ENCODE peak calls at places on chromosomes 3 and 15, in seven cellular contexts. T, J, M, H, P, K and R are unnamed samples.

GRCh38 chr15:100525894-100526512 is 2.7 kb downstream of the CERS3 start:
- DNase-seq in H (peak), P (no peak), T (no peak), K (no peak), M (no peak), J (no peak), R (no peak)

GRCh38 chr3:87361271-87361670 is 84.9 kb upstream of the POU1F1 start:
- DNase-seq in K (no peak), M (no peak), H (no peak), T (no peak), J (no peak), P (no peak), R (no peak)

GRCh38 chr15:99125061-99125990 is 20.4 kb downstream of the SYNM start:
- DNase-seq in T (no peak), M (no peak), P (no peak), H (no peak), J (no peak), K (peak), R (no peak)

GRCh38 chr15:30791239-30791638 is 112.5 kb upstream of the FAN1 start:
- DNase-seq in H (no peak), P (no peak), M (no peak), K (no peak), J (no peak), T (no peak), R (no peak)

GRCh38 chr3:146078031-146078430 is 83.0 kb downstream of the PLOD2 start:
- DNase-seq in P (no peak), K (no peak), M (no peak), H (no peak), T (no peak), J (no peak), R (no peak)

GRCh38 chr15:90644946-90645725 is 72.0 kb upstream of the BLM start:
- DNase-seq in K (peak), H (no peak), M (no peak), J (no peak), P (no peak), T (no peak), R (no peak)

GRCh38 chr3:111277226-111277625 is 205.6 kb downstream of the NECTIN3 start:
- DNase-seq in T (peak), M (no peak), K (no peak), J (no peak), P (peak), H (no peak), R (no peak)

GRCh38 chr3:123410149-123410515 is 38.8 kb downstream of the ADCY5 start:
- DNase-seq in H (no peak), K (no peak), T (no peak), P (no peak), J (no peak), M (no peak), R (no peak)

GRCh38 chr15:34361278-34361677 is 5.7 kb downstream of the LPCAT4 start:
- DNase-seq in J (no peak), P (no peak), T (no peak), M (no peak), K (no peak), H (no peak), R (no peak)

GRCh38 chr3:122916084-122916483 is 111.5 kb downstream of the SEMA5B start:
- DNase-seq in H (no peak), K (no peak), M (no peak), P (no peak), J (no peak), T (no peak), R (no peak)

GRCh38 chr15:29091666-29092065 is 178.0 kb downstream of the NSMCE3 start:
- DNase-seq in T (no peak), H (no peak), P (no peak), J (no peak), K (no peak), M (no peak), R (no peak)

GRCh38 chr3:123481722-123482457 is 33.0 kb upstream of the ADCY5 start:
- DNase-seq in M (no peak), H (no peak), P (no peak), K (no peak), J (no peak), T (no peak), R (no peak)

GRCh38 chr3:151593923-151594322 is 133.1 kb upstream of the IGSF10 start:
- DNase-seq in H (no peak), J (no peak), T (no peak), K (no peak), M (no peak), P (no peak), R (no peak)

GRCh38 chr3:128294999-128295468 is 141.8 kb downstream of the EEFSEC start:
- DNase-seq in K (no peak), M (no peak), T (no peak), P (no peak), J (no peak), H (no peak), R (no peak)

GRCh38 chr3:13657660-13658435 is 108.9 kb downstream of the FBLN2 start:
- DNase-seq in M (peak), T (peak), J (peak), K (peak), P (no peak), H (peak), R (no peak)

GRCh38 chr15:70447511-70447910 is 315.8 kb downstream of the UACA start:
- DNase-seq in K (no peak), P (no peak), J (no peak), H (no peak), T (no peak), M (no peak), R (no peak)

GRCh38 chr3:186708983-186709679 is 8.0 kb upstream of the KNG1 start:
- DNase-seq in M (no peak), P (no peak), T (no peak), H (no peak), K (no peak), J (no peak), R (no peak)

GRCh38 chr3:114569186-114569585 is 275.4 kb downstream of the TIGIT start:
- DNase-seq in H (no peak), J (no peak), P (no peak), M (no peak), K (no peak), T (no peak), R (no peak)

GRCh38 chr15:41571948-41572347 is 12.9 kb downstream of the TYRO3 start:
- DNase-seq in M (no peak), P (no peak), J (no peak), T (no peak), K (no peak), H (no peak), R (no peak)

GRCh38 chr15:35545316-35545824 is 595 bp downstream of the DPH6 start:
- DNase-seq in P (no peak), H (no peak), J (no peak), M (no peak), T (peak), K (peak), R (peak)